ENCODE peak calls at places on chromosomes 2 and 18, in six cellular contexts. One of them, this sample, is unnamed.

GRCh38 chr2:214507032-214507431 is 96.2 kb downstream of the VWC2L start:
- DNase-seq in GM23338: no peak
- DNase-seq in SK-N-MC: no peak
- DNase-seq in endothelial cell of umbilical vein: no peak
- DNase-seq in transverse colon: no peak
- DNase-seq in vagina: no peak
- DNase-seq in this sample: no peak

GRCh38 chr2:164976301-164976700 is 21.0 kb upstream of the SLC38A11 start:
- DNase-seq in vagina: no peak
- DNase-seq in transverse colon: no peak
- DNase-seq in endothelial cell of umbilical vein: no peak
- DNase-seq in SK-N-MC: peak
- DNase-seq in GM23338: no peak
- DNase-seq in this sample: no peak

GRCh38 chr2:119431155-119431975 is at the start of gene TMEM37:
- DNase-seq in endothelial cell of umbilical vein: peak
- DNase-seq in transverse colon: peak
- DNase-seq in GM23338: peak
- DNase-seq in SK-N-MC: peak
- DNase-seq in vagina: no peak
- DNase-seq in this sample: peak

GRCh38 chr2:51013060-51013746 is 18.7 kb downstream of the NRXN1 start:
- DNase-seq in SK-N-MC: no peak
- DNase-seq in GM23338: peak
- DNase-seq in endothelial cell of umbilical vein: no peak
- DNase-seq in vagina: no peak
- DNase-seq in transverse colon: peak
- DNase-seq in this sample: no peak

GRCh38 chr2:57080035-57080434 is 896.2 kb downstream of the CCDC85A start:
- DNase-seq in transverse colon: no peak
- DNase-seq in SK-N-MC: no peak
- DNase-seq in endothelial cell of umbilical vein: peak
- DNase-seq in vagina: no peak
- DNase-seq in GM23338: no peak
- DNase-seq in this sample: no peak

GRCh38 chr2:101330253-101330921 is 21.9 kb upstream of the RNF149 start:
- DNase-seq in SK-N-MC: no peak
- DNase-seq in transverse colon: peak
- DNase-seq in GM23338: peak
- DNase-seq in endothelial cell of umbilical vein: peak
- DNase-seq in vagina: no peak
- DNase-seq in this sample: no peak

GRCh38 chr18:13889661-13890060 is 25.7 kb downstream of the MC2R start:
- DNase-seq in endothelial cell of umbilical vein: no peak
- DNase-seq in SK-N-MC: no peak
- DNase-seq in vagina: no peak
- DNase-seq in GM23338: no peak
- DNase-seq in transverse colon: no peak
- DNase-seq in this sample: no peak

GRCh38 chr18:70450658-70451253 is 161.9 kb downstream of the SOCS6 start:
- DNase-seq in vagina: no peak
- DNase-seq in SK-N-MC: no peak
- DNase-seq in transverse colon: no peak
- DNase-seq in endothelial cell of umbilical vein: no peak
- DNase-seq in GM23338: peak
- DNase-seq in this sample: no peak

GRCh38 chr18:995641-996040 is 91.0 kb downstream of the ADCYAP1 start:
- DNase-seq in GM23338: no peak
- DNase-seq in SK-N-MC: no peak
- DNase-seq in vagina: no peak
- DNase-seq in transverse colon: no peak
- DNase-seq in endothelial cell of umbilical vein: peak
- DNase-seq in this sample: no peak

GRCh38 chr2:129819855-129820254 is 159.6 kb upstream of the RAB6C start:
- DNase-seq in GM23338: no peak
- DNase-seq in endothelial cell of umbilical vein: no peak
- DNase-seq in SK-N-MC: no peak
- DNase-seq in transverse colon: no peak
- DNase-seq in vagina: no peak
- DNase-seq in this sample: no peak

GRCh38 chr2:226423498-226423960 is 376.1 kb downstream of the IRS1 start:
- DNase-seq in SK-N-MC: no peak
- DNase-seq in GM23338: no peak
- DNase-seq in transverse colon: peak
- DNase-seq in vagina: no peak
- DNase-seq in endothelial cell of umbilical vein: no peak
- DNase-seq in this sample: no peak

GRCh38 chr2:238700122-238700457 is 147.8 kb upstream of the TWIST2 start:
- DNase-seq in transverse colon: peak
- DNase-seq in endothelial cell of umbilical vein: no peak
- DNase-seq in GM23338: no peak
- DNase-seq in SK-N-MC: no peak
- DNase-seq in vagina: peak
- DNase-seq in this sample: peak

GRCh38 chr2:196925445-196925767 is 1.1 kb downstream of the PGAP1 start:
- DNase-seq in SK-N-MC: no peak
- DNase-seq in GM23338: no peak
- DNase-seq in transverse colon: no peak
- DNase-seq in vagina: no peak
- DNase-seq in endothelial cell of umbilical vein: peak
- DNase-seq in this sample: no peak

GRCh38 chr18:32271649-32272324 is 81.9 kb downstream of the MEP1B start:
- DNase-seq in vagina: no peak
- DNase-seq in SK-N-MC: peak
- DNase-seq in endothelial cell of umbilical vein: peak
- DNase-seq in transverse colon: peak
- DNase-seq in GM23338: peak
- DNase-seq in this sample: no peak

GRCh38 chr2:150575861-150576260 is 88.4 kb upstream of the RND3 start:
- DNase-seq in endothelial cell of umbilical vein: no peak
- DNase-seq in SK-N-MC: no peak
- DNase-seq in vagina: no peak
- DNase-seq in transverse colon: no peak
- DNase-seq in GM23338: no peak
- DNase-seq in this sample: no peak

GRCh38 chr2:223238301-223238700 is 186.3 kb downstream of the KCNE4 start:
- DNase-seq in GM23338: no peak
- DNase-seq in endothelial cell of umbilical vein: peak
- DNase-seq in SK-N-MC: no peak
- DNase-seq in vagina: no peak
- DNase-seq in transverse colon: no peak
- DNase-seq in this sample: no peak

GRCh38 chr18:32200766-32201165 is 10.9 kb downstream of the MEP1B start:
- DNase-seq in GM23338: no peak
- DNase-seq in transverse colon: peak
- DNase-seq in endothelial cell of umbilical vein: no peak
- DNase-seq in vagina: no peak
- DNase-seq in SK-N-MC: peak
- DNase-seq in this sample: no peak

GRCh38 chr2:121791253-121791652 is 35.8 kb downstream of the TSN start:
- DNase-seq in endothelial cell of umbilical vein: no peak
- DNase-seq in GM23338: peak
- DNase-seq in vagina: no peak
- DNase-seq in SK-N-MC: no peak
- DNase-seq in transverse colon: no peak
- DNase-seq in this sample: no peak

GRCh38 chr2:120060088-120060623 is 47.3 kb downstream of the EPB41L5 start:
- DNase-seq in SK-N-MC: no peak
- DNase-seq in GM23338: no peak
- DNase-seq in endothelial cell of umbilical vein: no peak
- DNase-seq in transverse colon: no peak
- DNase-seq in vagina: no peak
- DNase-seq in this sample: no peak

GRCh38 chr2:68411397-68412126 is 46.5 kb downstream of the PLEK start:
- DNase-seq in endothelial cell of umbilical vein: no peak
- DNase-seq in transverse colon: no peak
- DNase-seq in SK-N-MC: no peak
- DNase-seq in vagina: no peak
- DNase-seq in GM23338: no peak
- DNase-seq in this sample: no peak

GRCh38 chr2:148410899-148411298 is 233.7 kb upstream of the EPC2 start:
- DNase-seq in vagina: no peak
- DNase-seq in endothelial cell of umbilical vein: no peak
- DNase-seq in SK-N-MC: no peak
- DNase-seq in transverse colon: no peak
- DNase-seq in GM23338: no peak
- DNase-seq in this sample: no peak

GRCh38 chr2:96869281-96869823 is 528 bp downstream of the SEMA4C start:
- DNase-seq in vagina: no peak
- DNase-seq in GM23338: peak
- DNase-seq in endothelial cell of umbilical vein: peak
- DNase-seq in transverse colon: peak
- DNase-seq in SK-N-MC: no peak
- DNase-seq in this sample: no peak

GRCh38 chr2:199590323-199590915 is 132.7 kb upstream of the SATB2 start:
- DNase-seq in endothelial cell of umbilical vein: no peak
- DNase-seq in transverse colon: no peak
- DNase-seq in vagina: no peak
- DNase-seq in SK-N-MC: no peak
- DNase-seq in GM23338: no peak
- DNase-seq in this sample: no peak

GRCh38 chr2:45275235-45275805 is 266.1 kb upstream of the SIX2 start:
- DNase-seq in transverse colon: no peak
- DNase-seq in GM23338: no peak
- DNase-seq in SK-N-MC: no peak
- DNase-seq in endothelial cell of umbilical vein: peak
- DNase-seq in vagina: no peak
- DNase-seq in this sample: no peak

GRCh38 chr2:55087501-55087900 is 37.2 kb upstream of the RTN4 start:
- DNase-seq in SK-N-MC: no peak
- DNase-seq in vagina: no peak
- DNase-seq in endothelial cell of umbilical vein: no peak
- DNase-seq in GM23338: no peak
- DNase-seq in transverse colon: no peak
- DNase-seq in this sample: no peak

GRCh38 chr2:86396304-86396785 is 44.8 kb upstream of the KDM3A start:
- DNase-seq in GM23338: peak
- DNase-seq in vagina: no peak
- DNase-seq in transverse colon: peak
- DNase-seq in SK-N-MC: no peak
- DNase-seq in endothelial cell of umbilical vein: peak
- DNase-seq in this sample: no peak

GRCh38 chr18:14948163-14948540 is 200.2 kb downstream of the ANKRD30B start:
- DNase-seq in GM23338: no peak
- DNase-seq in SK-N-MC: no peak
- DNase-seq in transverse colon: no peak
- DNase-seq in endothelial cell of umbilical vein: no peak
- DNase-seq in vagina: peak
- DNase-seq in this sample: peak

GRCh38 chr18:47969851-47970250 is 39.4 kb upstream of the SMAD2 start:
- DNase-seq in SK-N-MC: no peak
- DNase-seq in endothelial cell of umbilical vein: no peak
- DNase-seq in transverse colon: no peak
- DNase-seq in vagina: no peak
- DNase-seq in GM23338: no peak
- DNase-seq in this sample: no peak

GRCh38 chr2:61951876-61952275 is 46.4 kb downstream of the COMMD1 start:
- DNase-seq in GM23338: no peak
- DNase-seq in endothelial cell of umbilical vein: no peak
- DNase-seq in transverse colon: no peak
- DNase-seq in vagina: no peak
- DNase-seq in SK-N-MC: no peak
- DNase-seq in this sample: no peak

GRCh38 chr2:136135924-136136906 is 18.3 kb upstream of the CXCR4 start:
- DNase-seq in vagina: no peak
- DNase-seq in transverse colon: peak
- DNase-seq in GM23338: no peak
- DNase-seq in endothelial cell of umbilical vein: no peak
- DNase-seq in SK-N-MC: peak
- DNase-seq in this sample: no peak

GRCh38 chr2:45578056-45578843 is 32.8 kb downstream of the SRBD1 start:
- DNase-seq in GM23338: peak
- DNase-seq in transverse colon: peak
- DNase-seq in SK-N-MC: no peak
- DNase-seq in vagina: no peak
- DNase-seq in endothelial cell of umbilical vein: peak
- DNase-seq in this sample: no peak

GRCh38 chr2:30268296-30268871 is 37.0 kb downstream of the LBH start:
- DNase-seq in vagina: no peak
- DNase-seq in transverse colon: no peak
- DNase-seq in endothelial cell of umbilical vein: no peak
- DNase-seq in SK-N-MC: no peak
- DNase-seq in GM23338: no peak
- DNase-seq in this sample: no peak

GRCh38 chr2:152847067-152847466 is 128.6 kb downstream of the ARL6IP6 start:
- DNase-seq in vagina: no peak
- DNase-seq in transverse colon: no peak
- DNase-seq in endothelial cell of umbilical vein: no peak
- DNase-seq in SK-N-MC: no peak
- DNase-seq in GM23338: no peak
- DNase-seq in this sample: no peak

GRCh38 chr2:96140941-96141623 is 2.8 kb upstream of the ASTL start:
- DNase-seq in vagina: no peak
- DNase-seq in SK-N-MC: no peak
- DNase-seq in transverse colon: no peak
- DNase-seq in endothelial cell of umbilical vein: no peak
- DNase-seq in GM23338: no peak
- DNase-seq in this sample: no peak

GRCh38 chr18:56873441-56874140 is 222.4 kb downstream of the WDR7 start:
- DNase-seq in GM23338: peak
- DNase-seq in endothelial cell of umbilical vein: peak
- DNase-seq in transverse colon: no peak
- DNase-seq in SK-N-MC: no peak
- DNase-seq in vagina: no peak
- DNase-seq in this sample: no peak
- H3K27ac ChIP-seq in GM23338: peak
- H3K27ac ChIP-seq in endothelial cell of umbilical vein: no peak
- H3K27ac ChIP-seq in transverse colon: no peak
- H3K27ac ChIP-seq in SK-N-MC: no peak
- H3K27ac ChIP-seq in vagina: no peak
- H3K27ac ChIP-seq in this sample: no peak

GRCh38 chr2:71070294-71071025 is 2.0 kb downstream of the NAGK start:
- DNase-seq in GM23338: peak
- DNase-seq in vagina: no peak
- DNase-seq in SK-N-MC: no peak
- DNase-seq in endothelial cell of umbilical vein: no peak
- DNase-seq in transverse colon: no peak
- DNase-seq in this sample: no peak
- TF ChIP-seq POLR2AphosphoS5 in GM23338: no peak
- TF ChIP-seq POLR2AphosphoS5 in vagina: no peak
- TF ChIP-seq POLR2AphosphoS5 in SK-N-MC: no peak
- TF ChIP-seq POLR2AphosphoS5 in endothelial cell of umbilical vein: no peak
- TF ChIP-seq POLR2AphosphoS5 in transverse colon: no peak
- TF ChIP-seq POLR2AphosphoS5 in this sample: no peak

DNA sequence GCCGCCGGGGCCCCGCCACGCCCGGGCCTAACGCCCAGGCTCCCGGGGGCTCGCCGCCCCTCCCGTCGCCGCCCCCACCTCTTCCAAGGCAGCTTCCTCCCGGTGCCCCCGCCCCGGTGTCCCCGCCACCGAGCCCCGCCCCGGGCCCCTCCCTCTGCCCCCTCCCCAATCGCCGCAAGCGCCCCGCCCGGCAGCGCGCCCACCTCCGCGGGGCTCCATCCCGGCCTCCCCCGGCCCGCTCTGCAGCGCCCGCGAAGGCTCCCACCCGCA is 209 bp downstream of the STK25 start:
- DNase-seq in endothelial cell of umbilical vein: no peak
- DNase-seq in vagina: no peak
- DNase-seq in transverse colon: no peak
- DNase-seq in GM23338: no peak
- DNase-seq in SK-N-MC: no peak
- DNase-seq in this sample: no peak
- H3K27ac ChIP-seq in endothelial cell of umbilical vein: no peak
- H3K27ac ChIP-seq in vagina: peak
- H3K27ac ChIP-seq in transverse colon: peak
- H3K27ac ChIP-seq in GM23338: no peak
- H3K27ac ChIP-seq in SK-N-MC: peak
- H3K27ac ChIP-seq in this sample: peak

GRCh38 chr2:27379383-27379839 is 1.1 kb downstream of the ZNF513 start:
- DNase-seq in GM23338: no peak
- DNase-seq in endothelial cell of umbilical vein: no peak
- DNase-seq in transverse colon: no peak
- DNase-seq in SK-N-MC: no peak
- DNase-seq in vagina: no peak
- DNase-seq in this sample: no peak
- TF ChIP-seq POLR2AphosphoS5 in GM23338: peak
- TF ChIP-seq POLR2AphosphoS5 in endothelial cell of umbilical vein: no peak
- TF ChIP-seq POLR2AphosphoS5 in transverse colon: no peak
- TF ChIP-seq POLR2AphosphoS5 in SK-N-MC: no peak
- TF ChIP-seq POLR2AphosphoS5 in vagina: no peak
- TF ChIP-seq POLR2AphosphoS5 in this sample: no peak

This sample was measured in suprapubic skin.